ENCODE peak calls at places on chromosomes 7 and 10, in four cellular contexts. One of them, this sample, is unnamed.

GRCh38 chr7:56570968-56571367 is 454.8 kb upstream of the NUPR2 start:
- DNase-seq in colonic mucosa: no peak
- DNase-seq in CD4-positive, CD25-positive, alpha-beta regulatory T cell: no peak
- DNase-seq in OCI-LY7: no peak
- DNase-seq in this sample: no peak

GRCh38 chr7:130150587-130150986 is 54.6 kb downstream of the TMEM209 start:
- DNase-seq in colonic mucosa: no peak
- DNase-seq in CD4-positive, CD25-positive, alpha-beta regulatory T cell: no peak
- DNase-seq in OCI-LY7: peak
- DNase-seq in this sample: no peak

GRCh38 chr7:27096756-27097514 is 1.1 kb upstream of the HOXA1 start:
- DNase-seq in colonic mucosa: peak
- DNase-seq in CD4-positive, CD25-positive, alpha-beta regulatory T cell: peak
- DNase-seq in OCI-LY7: peak
- DNase-seq in this sample: peak

GRCh38 chr7:123023126-123023525 is 27.6 kb upstream of the TAS2R16 start:
- DNase-seq in colonic mucosa: no peak
- DNase-seq in CD4-positive, CD25-positive, alpha-beta regulatory T cell: no peak
- DNase-seq in OCI-LY7: no peak
- DNase-seq in this sample: no peak

GRCh38 chr7:158454631-158455030 is 133.0 kb downstream of the PTPRN2 start:
- DNase-seq in colonic mucosa: no peak
- DNase-seq in CD4-positive, CD25-positive, alpha-beta regulatory T cell: no peak
- DNase-seq in OCI-LY7: no peak
- DNase-seq in this sample: no peak

GRCh38 chr7:68684246-68684850 is 913.9 kb upstream of the AUTS2 start:
- DNase-seq in colonic mucosa: no peak
- DNase-seq in CD4-positive, CD25-positive, alpha-beta regulatory T cell: no peak
- DNase-seq in OCI-LY7: no peak
- DNase-seq in this sample: no peak

GRCh38 chr10:95278061-95278988 is 12.5 kb downstream of the PDLIM1 start:
- DNase-seq in colonic mucosa: peak
- DNase-seq in CD4-positive, CD25-positive, alpha-beta regulatory T cell: no peak
- DNase-seq in OCI-LY7: no peak
- DNase-seq in this sample: no peak

GRCh38 chr7:28269700-28270361 is 89.2 kb upstream of the JAZF1 start:
- DNase-seq in colonic mucosa: no peak
- DNase-seq in CD4-positive, CD25-positive, alpha-beta regulatory T cell: no peak
- DNase-seq in OCI-LY7: peak
- DNase-seq in this sample: no peak

GRCh38 chr7:98206451-98207330 is 4.5 kb upstream of the BHLHA15 start:
- DNase-seq in colonic mucosa: no peak
- DNase-seq in CD4-positive, CD25-positive, alpha-beta regulatory T cell: no peak
- DNase-seq in OCI-LY7: no peak
- DNase-seq in this sample: peak

GRCh38 chr7:107450970-107451369 is 18.9 kb upstream of the GPR22 start:
- DNase-seq in colonic mucosa: no peak
- DNase-seq in CD4-positive, CD25-positive, alpha-beta regulatory T cell: no peak
- DNase-seq in OCI-LY7: no peak
- DNase-seq in this sample: no peak

GRCh38 chr10:5828725-5829124 is 15.5 kb upstream of the GDI2 start:
- DNase-seq in colonic mucosa: no peak
- DNase-seq in CD4-positive, CD25-positive, alpha-beta regulatory T cell: no peak
- DNase-seq in OCI-LY7: no peak
- DNase-seq in this sample: no peak

GRCh38 chr7:4151926-4152549 is 530.1 kb upstream of the FOXK1 start:
- DNase-seq in colonic mucosa: no peak
- DNase-seq in CD4-positive, CD25-positive, alpha-beta regulatory T cell: no peak
- DNase-seq in OCI-LY7: no peak
- DNase-seq in this sample: no peak

GRCh38 chr7:44631458-44632115 is 25.2 kb downstream of the OGDH start:
- DNase-seq in colonic mucosa: no peak
- DNase-seq in CD4-positive, CD25-positive, alpha-beta regulatory T cell: peak
- DNase-seq in OCI-LY7: peak
- DNase-seq in this sample: no peak

GRCh38 chr10:89047397-89047796 is 56.8 kb downstream of the FAS start:
- DNase-seq in colonic mucosa: no peak
- DNase-seq in CD4-positive, CD25-positive, alpha-beta regulatory T cell: no peak
- DNase-seq in OCI-LY7: no peak
- DNase-seq in this sample: no peak

GRCh38 chr10:112191223-112191622 is 7.7 kb upstream of the GPAM start:
- DNase-seq in colonic mucosa: no peak
- DNase-seq in CD4-positive, CD25-positive, alpha-beta regulatory T cell: no peak
- DNase-seq in OCI-LY7: no peak
- DNase-seq in this sample: no peak

GRCh38 chr10:99534939-99535763 is 2.4 kb downstream of the NKX2-3 start:
- DNase-seq in colonic mucosa: no peak
- DNase-seq in CD4-positive, CD25-positive, alpha-beta regulatory T cell: peak
- DNase-seq in OCI-LY7: no peak
- DNase-seq in this sample: no peak

GRCh38 chr10:116466715-116467422 is 39.2 kb downstream of the PNLIPRP3 start:
- DNase-seq in colonic mucosa: no peak
- DNase-seq in CD4-positive, CD25-positive, alpha-beta regulatory T cell: no peak
- DNase-seq in OCI-LY7: no peak
- DNase-seq in this sample: no peak
- H3K27ac ChIP-seq in colonic mucosa: no peak
- H3K27ac ChIP-seq in CD4-positive, CD25-positive, alpha-beta regulatory T cell: no peak
- H3K27ac ChIP-seq in OCI-LY7: no peak
- H3K27ac ChIP-seq in this sample: no peak

GRCh38 chr10:78436706-78437406 is 403.2 kb downstream of the RPS24 start:
- DNase-seq in colonic mucosa: no peak
- DNase-seq in CD4-positive, CD25-positive, alpha-beta regulatory T cell: no peak
- DNase-seq in OCI-LY7: no peak
- DNase-seq in this sample: no peak
- H3K27ac ChIP-seq in colonic mucosa: no peak
- H3K27ac ChIP-seq in CD4-positive, CD25-positive, alpha-beta regulatory T cell: no peak
- H3K27ac ChIP-seq in OCI-LY7: no peak
- H3K27ac ChIP-seq in this sample: no peak

DNA sequence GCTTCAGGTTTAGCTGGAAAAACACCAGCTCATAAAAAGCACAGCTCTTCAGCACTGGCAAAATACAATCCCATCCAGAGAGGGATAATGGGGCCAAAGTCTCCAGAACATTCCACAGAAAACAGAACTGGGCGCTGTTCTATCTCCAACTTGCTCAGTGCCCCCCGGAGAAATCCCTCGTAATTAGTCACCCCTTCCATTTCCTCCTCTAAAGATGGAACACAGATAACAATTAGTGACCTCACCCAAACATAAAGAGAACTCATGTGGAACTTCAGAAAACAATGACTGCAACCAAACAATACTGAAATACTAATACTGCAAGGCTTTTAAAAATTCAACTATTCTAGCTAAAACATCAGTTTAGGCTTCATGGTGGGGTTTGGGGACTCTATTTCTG is 46.3 kb downstream of the KIAA1549 start:
- DNase-seq in colonic mucosa: no peak
- DNase-seq in CD4-positive, CD25-positive, alpha-beta regulatory T cell: no peak
- DNase-seq in OCI-LY7: no peak
- DNase-seq in this sample: no peak
- H3K27ac ChIP-seq in colonic mucosa: no peak
- H3K27ac ChIP-seq in CD4-positive, CD25-positive, alpha-beta regulatory T cell: no peak
- H3K27ac ChIP-seq in OCI-LY7: no peak
- H3K27ac ChIP-seq in this sample: no peak

GRCh38 chr7:55306331-55306730 is 58.8 kb upstream of the LANCL2 start:
- DNase-seq in colonic mucosa: no peak
- DNase-seq in CD4-positive, CD25-positive, alpha-beta regulatory T cell: no peak
- DNase-seq in OCI-LY7: no peak
- DNase-seq in this sample: no peak

GRCh38 chr7:55309040-55309991 is 55.8 kb upstream of the LANCL2 start:
- DNase-seq in colonic mucosa: no peak
- DNase-seq in CD4-positive, CD25-positive, alpha-beta regulatory T cell: peak
- DNase-seq in OCI-LY7: no peak
- DNase-seq in this sample: no peak

GRCh38 chr7:55308186-55308929 is 56.8 kb upstream of the LANCL2 start:
- DNase-seq in colonic mucosa: no peak
- DNase-seq in CD4-positive, CD25-positive, alpha-beta regulatory T cell: no peak
- DNase-seq in OCI-LY7: no peak
- DNase-seq in this sample: no peak

GRCh38 chr7:55305130-55305529 is 60.0 kb upstream of the LANCL2 start:
- DNase-seq in colonic mucosa: no peak
- DNase-seq in CD4-positive, CD25-positive, alpha-beta regulatory T cell: no peak
- DNase-seq in OCI-LY7: no peak
- DNase-seq in this sample: no peak

GRCh38 chr7:55307123-55307916 is 57.8 kb upstream of the LANCL2 start:
- DNase-seq in colonic mucosa: no peak
- DNase-seq in CD4-positive, CD25-positive, alpha-beta regulatory T cell: no peak
- DNase-seq in OCI-LY7: no peak
- DNase-seq in this sample: no peak
- H3K27ac ChIP-seq in colonic mucosa: no peak
- H3K27ac ChIP-seq in CD4-positive, CD25-positive, alpha-beta regulatory T cell: no peak
- H3K27ac ChIP-seq in OCI-LY7: no peak
- H3K27ac ChIP-seq in this sample: no peak

GRCh38 chr10:11146402-11147171 is 128.9 kb downstream of the CELF2 start:
- DNase-seq in colonic mucosa: no peak
- DNase-seq in CD4-positive, CD25-positive, alpha-beta regulatory T cell: peak
- DNase-seq in OCI-LY7: no peak
- DNase-seq in this sample: no peak

GRCh38 chr10:11148638-11149037 is 131.0 kb downstream of the CELF2 start:
- DNase-seq in colonic mucosa: no peak
- DNase-seq in CD4-positive, CD25-positive, alpha-beta regulatory T cell: no peak
- DNase-seq in OCI-LY7: no peak
- DNase-seq in this sample: no peak

GRCh38 chr10:11149499-11149898 is 131.8 kb downstream of the CELF2 start:
- DNase-seq in colonic mucosa: no peak
- DNase-seq in CD4-positive, CD25-positive, alpha-beta regulatory T cell: peak
- DNase-seq in OCI-LY7: no peak
- DNase-seq in this sample: no peak

GRCh38 chr10:11148131-11148530 is 130.5 kb downstream of the CELF2 start:
- DNase-seq in colonic mucosa: no peak
- DNase-seq in CD4-positive, CD25-positive, alpha-beta regulatory T cell: no peak
- DNase-seq in OCI-LY7: no peak
- DNase-seq in this sample: no peak

DNA sequence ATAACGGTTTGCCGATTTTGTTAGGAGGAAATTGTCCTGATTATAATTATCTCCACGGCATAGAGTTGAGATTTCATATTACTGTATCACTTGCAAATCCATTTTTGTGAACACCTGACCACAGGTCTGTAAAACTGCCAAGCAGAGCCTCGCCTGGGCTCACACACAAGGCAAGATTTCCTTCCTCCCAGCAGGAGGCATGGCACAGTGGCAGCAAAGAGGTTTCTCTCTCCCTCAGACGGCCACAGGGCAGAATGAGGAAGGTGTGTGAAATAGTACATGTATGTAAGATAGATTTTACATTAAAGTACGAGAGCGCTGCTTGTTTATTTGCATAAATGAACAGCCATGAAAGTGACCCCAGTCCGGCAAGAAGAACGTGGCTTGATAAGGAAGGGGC is 130.1 kb downstream of the CELF2 start:
- DNase-seq in colonic mucosa: no peak
- DNase-seq in CD4-positive, CD25-positive, alpha-beta regulatory T cell: peak
- DNase-seq in OCI-LY7: peak
- DNase-seq in this sample: no peak
- H3K27ac ChIP-seq in colonic mucosa: no peak
- H3K27ac ChIP-seq in CD4-positive, CD25-positive, alpha-beta regulatory T cell: peak
- H3K27ac ChIP-seq in OCI-LY7: no peak
- H3K27ac ChIP-seq in this sample: no peak

GRCh38 chr10:62637249-62638061 is 167.1 kb upstream of the ADO start:
- DNase-seq in colonic mucosa: no peak
- DNase-seq in CD4-positive, CD25-positive, alpha-beta regulatory T cell: peak
- DNase-seq in OCI-LY7: peak
- DNase-seq in this sample: no peak
- H3K27ac ChIP-seq in colonic mucosa: peak
- H3K27ac ChIP-seq in CD4-positive, CD25-positive, alpha-beta regulatory T cell: peak
- H3K27ac ChIP-seq in OCI-LY7: peak
- H3K27ac ChIP-seq in this sample: no peak

GRCh38 chr7:1974714-1975113 is 258.0 kb downstream of the MAD1L1 start:
- DNase-seq in colonic mucosa: no peak
- DNase-seq in CD4-positive, CD25-positive, alpha-beta regulatory T cell: no peak
- DNase-seq in OCI-LY7: no peak
- DNase-seq in this sample: peak
- H3K27ac ChIP-seq in colonic mucosa: no peak
- H3K27ac ChIP-seq in CD4-positive, CD25-positive, alpha-beta regulatory T cell: no peak
- H3K27ac ChIP-seq in OCI-LY7: no peak
- H3K27ac ChIP-seq in this sample: no peak

This sample was measured in kidney.